ENCODE peak calls at places on chromosomes 5 and 9, in six cellular contexts. S is AG09309, D is upper lobe of right lung, O is HCT116, M is cardiac fibroblast, H is MM.1S. Z is an unnamed sample.

GRCh38 chr9:23635276-23635675 is 190.8 kb downstream of the ELAVL2 start:
- DNase-seq in S (no peak), H (peak; percentile 34), D (no peak), M (no peak), O (no peak), Z (no peak)

GRCh38 chr5:132136906-132137305 is 63.3 kb downstream of the CSF2 start:
- DNase-seq in H (no peak), D (no peak), O (no peak), S (peak; percentile 61), M (peak; percentile 96), Z (no peak)

GRCh38 chr5:38471709-38472108 is 84.7 kb downstream of the LIFR start:
- DNase-seq in H (no peak), M (no peak), O (no peak), S (no peak), D (no peak), Z (no peak)

GRCh38 chr5:131381011-131381410 is 117.2 kb downstream of the CDC42SE2 start:
- DNase-seq in M (no peak), H (peak; percentile 46), S (no peak), D (no peak), O (no peak), Z (no peak)

GRCh38 chr5:15483348-15484090 is 16.5 kb upstream of the FBXL7 start:
- DNase-seq in S (no peak), D (no peak), H (no peak), M (peak; percentile 7), O (no peak), Z (no peak)

GRCh38 chr9:89379508-89380115 is 61.3 kb downstream of the SECISBP2 start:
- DNase-seq in H (no peak), S (no peak), M (no peak), O (no peak), D (no peak), Z (no peak)

GRCh38 chr5:130514984-130515690 is 610.9 kb downstream of the CHSY3 start:
- DNase-seq in H (no peak), O (peak; percentile 74), M (peak; percentile 85), D (no peak), S (peak; percentile 55), Z (no peak)

GRCh38 chr5:30505014-30505886 is 688.2 kb upstream of the CDH6 start:
- DNase-seq in D (no peak), H (no peak), S (no peak), O (no peak), M (peak; percentile 68), Z (no peak)

GRCh38 chr5:133610489-133611356 is 1.6 kb downstream of the FSTL4 start:
- DNase-seq in S (no peak), O (no peak), D (peak; percentile 86), H (peak; percentile 73), M (peak; percentile 33), Z (no peak)

GRCh38 chr5:106241409-106241808 is 1429.3 kb downstream of the EFNA5 start:
- DNase-seq in M (peak; percentile 14), S (no peak), H (no peak), O (no peak), D (no peak), Z (no peak)

GRCh38 chr5:20554001-20554400 is 566.0 kb upstream of the CDH18 start:
- DNase-seq in M (peak; percentile 41), O (no peak), D (no peak), H (no peak), S (no peak), Z (no peak)

GRCh38 chr5:179819296-179820126 is 1.2 kb upstream of the SQSTM1 start:
- DNase-seq in H (peak; percentile 39), M (peak; percentile 78), D (peak; percentile 90), O (no peak), S (no peak), Z (no peak)

GRCh38 chr5:95390812-95391492 is at the start of gene FAM81B:
- DNase-seq in M (peak; percentile 65), D (no peak), O (no peak), S (no peak), H (no peak), Z (no peak)

GRCh38 chr5:5141625-5142527 is 1.7 kb downstream of the ADAMTS16 start:
- DNase-seq in S (peak; percentile 14), O (peak; percentile 45), M (peak; percentile 76), H (peak; percentile 61), D (no peak), Z (peak; percentile 18)

GRCh38 chr9:97873877-97874276 is 20.9 kb downstream of the FOXE1 start:
- DNase-seq in S (no peak), H (no peak), M (peak; percentile 48), D (no peak), O (no peak), Z (no peak)

GRCh38 chr5:133147411-133147810 is 95.6 kb downstream of the HSPA4 start:
- DNase-seq in D (no peak), M (peak; percentile 10), S (no peak), H (no peak), O (no peak), Z (no peak)

GRCh38 chr5:92560698-92561361 is 1020.2 kb downstream of the NR2F1-AS1 start:
- DNase-seq in S (peak; percentile 52), D (no peak), H (no peak), O (peak; percentile 59), M (peak; percentile 65), Z (no peak)

GRCh38 chr5:174188300-174188699 is 142.8 kb downstream of the NSG2 start:
- DNase-seq in M (no peak), S (no peak), D (no peak), H (no peak), O (peak; percentile 29), Z (no peak)

GRCh38 chr9:85741875-85742629 is at the start of gene AGTPBP1:
- DNase-seq in S (peak; percentile 31), H (peak; percentile 96), O (peak; percentile 77), M (peak; percentile 90), D (peak; percentile 99), Z (peak; percentile 72)
- TF ChIP-seq CTCF in S (no peak), H (peak; percentile 17), O (peak; percentile 23), M (no peak), D (no peak), Z (no peak)

GRCh38 chr5:139668924-139669680 is 21.0 kb downstream of the CXXC5 start:
- DNase-seq in H (peak; percentile 10), O (no peak), S (no peak), M (no peak), D (no peak), Z (no peak)
- H3K4me3 ChIP-seq in H (peak overlapping the region; percentile 81), O (no peak overlapping the region), S (no peak overlapping the region), M (no peak overlapping the region), D (peak overlapping the region; percentile 49), Z (peak overlapping the region; percentile 65)

GRCh38 chr5:34919077-34919476 is 3.6 kb downstream of the BRIX1 start:
- DNase-seq in O (no peak), S (no peak), M (peak; percentile 9), H (no peak), D (no peak), Z (no peak)
- TF ChIP-seq CTCF in O (peak; percentile 42), S (peak; percentile 26), M (no peak), H (no peak), D (no peak), Z (no peak)

DNA sequence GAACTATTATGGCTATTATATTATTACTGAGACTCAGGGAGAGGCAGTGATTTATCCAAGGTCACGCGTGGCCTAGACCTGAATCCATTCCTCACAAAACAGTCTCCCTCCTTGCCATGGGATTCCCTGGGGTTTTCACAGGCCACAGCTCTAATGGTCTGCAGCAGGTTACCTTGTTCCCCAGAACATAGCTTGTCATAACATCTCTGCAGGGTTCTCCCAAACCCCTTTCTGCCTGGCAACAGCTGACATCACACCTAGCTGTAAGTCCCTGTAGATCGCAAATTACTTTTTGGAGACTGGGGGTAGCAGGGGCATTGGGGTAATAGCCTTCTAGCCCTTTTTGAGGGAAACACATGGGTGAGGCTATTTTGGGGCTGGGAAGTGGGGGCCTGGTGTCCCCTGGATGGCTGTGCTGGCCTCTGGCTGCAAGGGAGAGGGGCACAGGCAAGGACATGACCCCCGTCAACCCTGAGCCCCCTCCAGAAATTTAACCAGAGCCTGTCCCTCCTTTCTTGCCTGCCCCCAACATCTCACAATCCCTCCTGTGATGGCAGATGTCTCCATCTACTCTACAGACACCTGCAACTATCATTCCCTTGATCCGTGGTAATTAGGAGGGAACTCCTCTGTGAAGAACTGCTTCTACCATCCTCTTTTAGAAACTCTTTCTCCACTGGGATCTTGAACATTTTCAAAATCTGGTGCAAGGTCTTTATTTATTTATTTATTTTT is 1.3 kb downstream of the CD74 start:
- DNase-seq in M (peak; percentile 23), D (peak; percentile 81), H (peak; percentile 85), S (no peak), O (no peak), Z (peak; percentile 69)
- H3K4me3 ChIP-seq in M (no peak overlapping the region), D (peak overlapping the region; percentile 75), H (peak overlapping the region; percentile 89), S (no peak overlapping the region), O (no peak overlapping the region), Z (peak overlapping the region; percentile 86)

DNA sequence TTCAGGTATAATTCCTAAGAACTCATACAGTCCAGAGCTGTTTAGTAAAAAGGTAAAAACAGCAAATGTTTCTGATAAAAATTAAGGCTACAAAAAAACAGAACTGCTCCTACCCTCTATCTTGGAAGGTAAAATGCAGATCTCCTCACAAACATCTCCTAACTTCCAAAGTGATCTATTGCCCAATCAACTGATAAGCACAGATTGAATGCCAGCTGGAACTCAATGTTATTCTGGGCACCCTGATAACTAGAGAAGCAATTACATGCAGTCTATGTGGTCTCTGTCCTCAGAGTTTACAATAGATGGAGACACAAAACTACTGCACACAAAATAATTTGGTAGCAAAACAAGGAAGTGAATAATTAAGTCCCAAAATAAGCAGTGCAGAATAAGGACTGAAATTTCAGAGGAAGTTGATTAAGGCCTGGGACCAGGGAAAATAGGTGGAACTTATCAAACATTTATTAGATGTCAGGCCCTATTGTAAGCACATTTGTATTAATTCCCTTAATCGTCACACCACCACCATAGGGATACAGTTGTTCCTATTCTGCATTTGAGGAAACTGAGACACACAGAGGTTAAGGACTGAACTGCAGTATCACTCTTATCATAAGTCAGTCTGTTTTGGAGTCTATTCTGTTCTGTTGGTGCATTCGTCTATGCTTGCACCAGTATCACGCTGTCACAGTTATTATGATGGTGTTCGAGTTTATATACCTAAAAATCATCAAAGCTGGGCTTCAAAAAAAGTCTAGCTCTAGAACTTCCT is 102.2 kb upstream of the TARS1 start:
- DNase-seq in S (no peak), D (no peak), H (no peak), O (no peak), M (no peak), Z (no peak)
- TF ChIP-seq CTCF in S (no peak), D (peak; percentile 7), H (no peak), O (peak; percentile 21), M (no peak), Z (no peak)

Z was measured in GM12864.